ENCODE peak calls at places on chromosomes 16 and 17, in five cellular contexts. One of them, this sample, is unnamed.
A peak's percentile ranks its signal among the peaks of the same experiment; 100 is the strongest.

GRCh38 chr16:14672403-14672971 is 21.6 kb downstream of the PLA2G10 start:
- DNase-seq in KBM-7: no peak
- DNase-seq in SHP77 treated with DMSO at 0.1 percent for 48 hours: no peak
- DNase-seq in SK-N-MC: no peak
- DNase-seq in activated CD8-positive, alpha-beta memory T cell treated with anti-CD3 and anti-CD28 coated beads, Interleukin-2, amount 50 U/mL, for 4 hours: no peak
- DNase-seq in this sample: peak; percentile 69

GRCh38 chr16:72291121-72291520 is 119.2 kb upstream of the PMFBP1 start:
- DNase-seq in SK-N-MC: no peak
- DNase-seq in SHP77 treated with DMSO at 0.1 percent for 48 hours: no peak
- DNase-seq in KBM-7: no peak
- DNase-seq in activated CD8-positive, alpha-beta memory T cell treated with anti-CD3 and anti-CD28 coated beads, Interleukin-2, amount 50 U/mL, for 4 hours: no peak
- DNase-seq in this sample: no peak

GRCh38 chr16:66064811-66065530 is 301.5 kb upstream of the CDH5 start:
- DNase-seq in KBM-7: no peak
- DNase-seq in activated CD8-positive, alpha-beta memory T cell treated with anti-CD3 and anti-CD28 coated beads, Interleukin-2, amount 50 U/mL, for 4 hours: no peak
- DNase-seq in SHP77 treated with DMSO at 0.1 percent for 48 hours: no peak
- DNase-seq in SK-N-MC: no peak
- DNase-seq in this sample: no peak

GRCh38 chr17:3546521-3546920 is 11.1 kb downstream of the TRPV3 start:
- DNase-seq in SHP77 treated with DMSO at 0.1 percent for 48 hours: no peak
- DNase-seq in KBM-7: no peak
- DNase-seq in SK-N-MC: no peak
- DNase-seq in activated CD8-positive, alpha-beta memory T cell treated with anti-CD3 and anti-CD28 coated beads, Interleukin-2, amount 50 U/mL, for 4 hours: no peak
- DNase-seq in this sample: no peak

GRCh38 chr17:17633310-17633709 is 41.8 kb upstream of the PEMT start:
- DNase-seq in SK-N-MC: no peak
- DNase-seq in SHP77 treated with DMSO at 0.1 percent for 48 hours: no peak
- DNase-seq in KBM-7: no peak
- DNase-seq in activated CD8-positive, alpha-beta memory T cell treated with anti-CD3 and anti-CD28 coated beads, Interleukin-2, amount 50 U/mL, for 4 hours: no peak
- DNase-seq in this sample: no peak

GRCh38 chr17:81147701-81148100 is 17.6 kb upstream of the PVALEF start:
- DNase-seq in SK-N-MC: no peak
- DNase-seq in KBM-7: no peak
- DNase-seq in activated CD8-positive, alpha-beta memory T cell treated with anti-CD3 and anti-CD28 coated beads, Interleukin-2, amount 50 U/mL, for 4 hours: no peak
- DNase-seq in SHP77 treated with DMSO at 0.1 percent for 48 hours: no peak
- DNase-seq in this sample: no peak

GRCh38 chr17:81867952-81868673 is 3.0 kb downstream of the ARHGDIA start:
- DNase-seq in SK-N-MC: no peak
- DNase-seq in activated CD8-positive, alpha-beta memory T cell treated with anti-CD3 and anti-CD28 coated beads, Interleukin-2, amount 50 U/mL, for 4 hours: no peak
- DNase-seq in KBM-7: no peak
- DNase-seq in SHP77 treated with DMSO at 0.1 percent for 48 hours: no peak
- DNase-seq in this sample: no peak

GRCh38 chr17:27810902-27811557 is 10.7 kb upstream of the NOS2 start:
- DNase-seq in activated CD8-positive, alpha-beta memory T cell treated with anti-CD3 and anti-CD28 coated beads, Interleukin-2, amount 50 U/mL, for 4 hours: no peak
- DNase-seq in KBM-7: no peak
- DNase-seq in SK-N-MC: no peak
- DNase-seq in SHP77 treated with DMSO at 0.1 percent for 48 hours: no peak
- DNase-seq in this sample: no peak

GRCh38 chr16:19935696-19936095 is 51.0 kb upstream of the GPRC5B start:
- DNase-seq in activated CD8-positive, alpha-beta memory T cell treated with anti-CD3 and anti-CD28 coated beads, Interleukin-2, amount 50 U/mL, for 4 hours: no peak
- DNase-seq in SK-N-MC: no peak
- DNase-seq in SHP77 treated with DMSO at 0.1 percent for 48 hours: no peak
- DNase-seq in KBM-7: no peak
- DNase-seq in this sample: no peak

GRCh38 chr17:74408830-74409229 is 23.1 kb upstream of the GPRC5C start:
- DNase-seq in SK-N-MC: no peak
- DNase-seq in SHP77 treated with DMSO at 0.1 percent for 48 hours: peak; percentile 71
- DNase-seq in activated CD8-positive, alpha-beta memory T cell treated with anti-CD3 and anti-CD28 coated beads, Interleukin-2, amount 50 U/mL, for 4 hours: no peak
- DNase-seq in KBM-7: no peak
- DNase-seq in this sample: peak; percentile 77

GRCh38 chr17:44536090-44536960 is 21.0 kb upstream of the FZD2 start:
- DNase-seq in activated CD8-positive, alpha-beta memory T cell treated with anti-CD3 and anti-CD28 coated beads, Interleukin-2, amount 50 U/mL, for 4 hours: no peak
- DNase-seq in KBM-7: peak; percentile 48
- DNase-seq in SHP77 treated with DMSO at 0.1 percent for 48 hours: no peak
- DNase-seq in SK-N-MC: peak; percentile 55
- DNase-seq in this sample: no peak

GRCh38 chr16:89744813-89745212 is 23.5 kb downstream of the ZNF276 start:
- DNase-seq in activated CD8-positive, alpha-beta memory T cell treated with anti-CD3 and anti-CD28 coated beads, Interleukin-2, amount 50 U/mL, for 4 hours: no peak
- DNase-seq in SHP77 treated with DMSO at 0.1 percent for 48 hours: no peak
- DNase-seq in KBM-7: no peak
- DNase-seq in SK-N-MC: no peak
- DNase-seq in this sample: no peak